ENCODE peak calls at places on chromosomes 2 and 18, in seven cellular contexts. C, F, I, R, M, V and T are unnamed samples.

GRCh38 chr2:116517936-116518335 is 1296.6 kb upstream of the DDX18 start:
- DNase-seq in R (no peak), C (no peak), F (no peak), M (no peak), I (no peak), V (no peak), T (no peak)

GRCh38 chr18:70450658-70451253 is 161.9 kb downstream of the SOCS6 start:
- DNase-seq in F (no peak), V (no peak), M (peak; percentile 8), C (peak; percentile 38), R (no peak), I (peak; percentile 53), T (no peak)

GRCh38 chr2:235811446-235812184 is 317.8 kb downstream of the AGAP1 start:
- DNase-seq in R (no peak), C (no peak), F (no peak), V (no peak), M (no peak), I (no peak), T (no peak)

GRCh38 chr2:240707046-240707756 is 15.5 kb downstream of the AQP12A start:
- DNase-seq in F (no peak), R (no peak), I (no peak), C (no peak), M (no peak), V (no peak), T (no peak)

GRCh38 chr2:127185720-127186119 is 34.4 kb downstream of the CYP27C1 start:
- DNase-seq in V (no peak), R (no peak), C (no peak), I (no peak), F (no peak), M (no peak), T (no peak)

GRCh38 chr2:203533696-203534471 is 1.2 kb downstream of the RAPH1 start:
- DNase-seq in C (peak; percentile 26), R (no peak), F (peak; percentile 12), M (peak; percentile 27), V (no peak), I (peak; percentile 71), T (no peak)

GRCh38 chr2:200223385-200223784 is 83.1 kb upstream of the SPATS2L start:
- DNase-seq in V (no peak), C (no peak), I (peak; percentile 39), M (peak; percentile 70), R (no peak), F (no peak), T (no peak)

GRCh38 chr2:229996320-229996719 is 72.4 kb downstream of the SLC16A14 start:
- DNase-seq in F (no peak), I (peak; percentile 72), M (peak; percentile 25), C (no peak), R (no peak), V (no peak), T (no peak)

GRCh38 chr2:119333360-119333759 is 33.3 kb downstream of the C2orf76 start:
- DNase-seq in F (no peak), I (peak; percentile 30), M (no peak), R (no peak), V (no peak), C (no peak), T (no peak)

GRCh38 chr2:221104391-221104811 is 467.7 kb downstream of the EPHA4 start:
- DNase-seq in F (peak; percentile 36), R (no peak), M (peak; percentile 52), V (no peak), I (peak; percentile 83), C (peak; percentile 88), T (peak; percentile 71)

GRCh38 chr2:95390272-95390880 is 12.1 kb upstream of the FAHD2A start:
- DNase-seq in I (no peak), M (no peak), V (no peak), R (no peak), F (no peak), C (no peak), T (no peak)

GRCh38 chr18:39596891-39597290 is 2031.3 kb upstream of the CELF4 start:
- DNase-seq in M (no peak), I (no peak), R (no peak), V (no peak), F (no peak), C (peak; percentile 90), T (no peak)

GRCh38 chr2:197838036-197838435 is 33.6 kb downstream of the PLCL1 start:
- DNase-seq in I (peak; percentile 70), F (no peak), M (peak; percentile 81), R (no peak), C (peak; percentile 37), V (no peak), T (no peak)

GRCh38 chr2:64359892-64360657 is 93.9 kb upstream of the LGALSL start:
- DNase-seq in M (peak; percentile 98), R (peak; percentile 62), V (no peak), F (no peak), C (peak; percentile 18), I (peak; percentile 99), T (peak; percentile 72)

GRCh38 chr18:35267809-35268208 is 22.2 kb downstream of the ZSCAN30 start:
- DNase-seq in R (no peak), M (no peak), F (no peak), V (no peak), I (no peak), C (no peak), T (no peak)

GRCh38 chr2:26913599-26914285 is 56.7 kb upstream of the MAPRE3 start:
- DNase-seq in V (no peak), I (peak; percentile 65), M (peak; percentile 23), R (no peak), C (no peak), F (peak; percentile 18), T (no peak)

GRCh38 chr18:61612517-61612916 is 279.3 kb downstream of the CDH20 start:
- DNase-seq in V (no peak), F (no peak), M (no peak), C (peak; percentile 33), I (no peak), R (no peak), T (no peak)

GRCh38 chr18:3703732-3704176 is 253.8 kb downstream of the TGIF1 start:
- DNase-seq in F (peak; percentile 81), R (no peak), M (no peak), V (no peak), I (peak; percentile 80), C (peak; percentile 77), T (peak; percentile 82)

GRCh38 chr2:230870544-230871360 is 6.0 kb downstream of the ITM2C start:
- DNase-seq in V (no peak), R (no peak), C (no peak), I (no peak), M (no peak), F (peak; percentile 53), T (no peak)

GRCh38 chr18:79510046-79510685 is 114.4 kb downstream of the NFATC1 start:
- DNase-seq in C (no peak), V (no peak), M (no peak), R (no peak), I (no peak), F (no peak), T (peak; percentile 54)